ENCODE peak calls at places on chromosome 15, in five cellular contexts. U, I, X, G and J are unnamed samples.

GRCh38 chr15:63474810-63475316 is 29.5 kb upstream of the USP3 start:
- DNase-seq in X (peak), U (peak), G (no peak), I (no peak), J (no peak)

GRCh38 chr15:45448066-45448510 is 69.7 kb upstream of the GATM start:
- DNase-seq in G (no peak), U (peak), X (peak), I (no peak), J (peak)

GRCh38 chr15:37166402-37166801 is 66.1 kb upstream of the MEIS2 start:
- DNase-seq in U (no peak), G (no peak), X (no peak), I (no peak), J (no peak)

GRCh38 chr15:101013769-101014223 is 94.6 kb downstream of the LRRK1 start:
- DNase-seq in G (no peak), U (no peak), I (peak), X (no peak), J (peak)

GRCh38 chr15:33021806-33022389 is 172.6 kb downstream of the FMN1 start:
- DNase-seq in I (no peak), X (no peak), U (peak), G (no peak), J (no peak)

GRCh38 chr15:68620721-68621528 is 42.1 kb downstream of the CORO2B start:
- DNase-seq in I (no peak), G (peak), U (no peak), X (no peak), J (peak)

GRCh38 chr15:66936115-66936863 is 129.1 kb upstream of the SMAD3 start:
- DNase-seq in U (no peak), I (no peak), G (peak), X (no peak), J (peak)

GRCh38 chr15:77693576-77693975 is 60.9 kb upstream of the LINGO1 start:
- DNase-seq in G (no peak), X (no peak), U (no peak), I (no peak), J (no peak)

GRCh38 chr15:74543583-74543982 is 2.6 kb downstream of the ARID3B start:
- DNase-seq in X (no peak), G (no peak), U (no peak), I (no peak), J (no peak)

GRCh38 chr15:101372960-101373525 is 78.0 kb upstream of the SNRPA1 start:
- DNase-seq in U (no peak), I (no peak), X (no peak), G (no peak), J (peak)

GRCh38 chr15:68431792-68432401 is at the start of gene ITGA11:
- DNase-seq in I (peak), G (peak), X (no peak), U (peak), J (no peak)

DNA sequence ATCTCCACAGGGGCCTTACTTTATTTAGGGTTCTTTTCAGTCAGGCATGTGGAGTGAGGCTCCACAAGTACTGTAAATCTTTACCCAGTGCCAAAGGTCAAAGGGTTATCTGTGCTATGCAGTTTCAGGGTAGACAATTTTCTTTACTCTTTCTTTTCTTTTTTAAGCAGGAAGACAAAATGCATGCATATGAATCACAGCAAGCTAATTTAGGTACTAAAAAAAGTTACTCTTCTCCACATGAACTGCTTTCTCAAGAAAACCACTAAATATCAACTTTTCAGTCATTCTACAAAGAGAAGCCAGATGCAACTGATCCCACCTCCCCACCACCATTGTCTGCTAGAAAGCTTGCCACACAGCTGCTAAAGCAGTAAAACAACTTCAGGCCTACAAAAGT is 73.3 kb upstream of the PYGO1 start:
- DNase-seq in U (no peak), I (no peak), X (no peak), G (no peak), J (no peak)
- H3K27ac ChIP-seq in U (no peak), I (no peak), X (no peak), G (no peak), J (no peak)

GRCh38 chr15:61157933-61158332 is 71.2 kb downstream of the RORA start:
- DNase-seq in U (no peak), G (no peak), I (no peak), X (no peak), J (peak)

GRCh38 chr15:61159901-61160300 is 69.2 kb downstream of the RORA start:
- DNase-seq in I (no peak), G (no peak), X (no peak), U (no peak), J (no peak)

GRCh38 chr15:61151791-61152190 is 77.3 kb downstream of the RORA start:
- DNase-seq in U (no peak), G (no peak), I (no peak), X (no peak), J (no peak)

DNA sequence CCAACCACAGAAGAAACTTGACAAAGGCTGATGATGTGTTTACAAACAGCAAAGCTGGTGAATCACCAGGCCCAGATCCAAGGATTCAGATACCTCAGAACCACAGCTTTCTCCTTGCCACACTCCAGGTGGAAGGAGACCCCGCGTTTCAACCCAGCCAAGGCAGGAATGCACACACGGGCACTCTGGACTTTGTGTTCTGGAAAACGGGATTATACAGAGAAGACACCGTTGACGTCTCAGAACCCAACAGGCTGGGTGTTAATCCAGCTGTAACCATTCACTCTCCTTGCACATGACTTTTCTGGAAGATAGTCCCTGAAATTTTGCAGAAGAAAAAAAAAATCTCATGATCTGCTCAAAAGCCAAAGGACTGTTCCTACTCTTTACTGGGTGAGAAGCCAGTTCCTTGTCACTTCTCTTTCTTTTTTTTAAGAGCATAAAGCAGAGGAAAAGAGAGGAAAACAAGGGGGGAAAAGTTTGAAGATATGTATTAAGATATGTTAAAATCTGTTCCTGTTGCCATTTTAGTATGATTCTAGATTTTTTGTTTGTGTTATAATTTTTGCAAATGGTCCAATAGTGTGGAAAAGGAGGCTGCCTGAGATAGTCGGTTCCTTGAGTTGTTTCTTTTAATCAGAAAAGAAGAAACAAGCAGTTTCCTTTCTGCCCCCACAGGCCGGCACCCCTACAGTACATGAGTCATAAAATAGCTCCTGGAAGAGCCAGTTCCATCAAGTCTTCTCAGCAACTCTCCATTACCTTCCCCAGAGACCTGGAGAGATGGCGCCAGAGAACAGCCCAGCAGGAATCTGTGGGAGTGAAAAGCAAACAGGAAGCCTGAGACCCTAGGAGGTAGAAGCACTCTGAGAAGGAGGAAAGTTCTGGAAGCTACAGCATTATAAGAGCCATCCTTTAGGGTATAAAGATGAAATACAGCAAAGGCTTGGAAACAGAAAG is 73.1 kb downstream of the RORA start:
- DNase-seq in X (no peak), G (no peak), U (no peak), I (no peak), J (peak)
- H3K4me3 ChIP-seq in X (no peak), G (no peak), U (no peak), I (no peak), J (no peak)

GRCh38 chr15:39583586-39584265 is 2.8 kb downstream of the THBS1 start:
- DNase-seq in X (no peak), I (no peak), U (peak), G (no peak), J (no peak)

GRCh38 chr15:39582977-39583585 is 2.2 kb downstream of the THBS1 start:
- DNase-seq in U (no peak), X (no peak), I (no peak), G (no peak), J (no peak)

GRCh38 chr15:39585394-39585841 is 4.5 kb downstream of the THBS1 start:
- DNase-seq in I (no peak), X (no peak), G (no peak), U (no peak), J (no peak)

GRCh38 chr15:39584662-39585393 is 3.9 kb downstream of the THBS1 start:
- DNase-seq in X (no peak), U (no peak), I (no peak), G (no peak), J (no peak)

GRCh38 chr15:39584266-39584659 is 3.4 kb downstream of the THBS1 start:
- DNase-seq in X (no peak), G (no peak), I (no peak), U (no peak), J (no peak)
- TF ChIP-seq POLR2A in X (no peak), G (no peak), I (no peak), U (no peak), J (no peak)

GRCh38 chr15:91023720-91024119 is 1.3 kb upstream of the VPS33B start:
- DNase-seq in U (no peak), X (no peak), I (no peak), G (no peak), J (no peak)

GRCh38 chr15:91022075-91022831 is at the start of gene VPS33B:
- DNase-seq in I (no peak), X (peak), G (peak), U (peak), J (peak)

GRCh38 chr15:91022832-91023129 is 387 bp upstream of the VPS33B start:
- DNase-seq in G (no peak), I (no peak), U (no peak), X (no peak), J (no peak)

GRCh38 chr15:91018178-91018577 is 4.2 kb downstream of the VPS33B start:
- DNase-seq in U (no peak), X (no peak), I (no peak), G (no peak), J (no peak)

GRCh38 chr15:91021516-91022074 is 799 bp downstream of the VPS33B start:
- DNase-seq in I (no peak), X (no peak), U (no peak), G (no peak), J (no peak)
- H3K27ac ChIP-seq in I (peak), X (peak), U (peak), G (no peak), J (peak)

GRCh38 chr15:83655237-83655616 is 1.3 kb downstream of the ADAMTSL3 start:
- DNase-seq in X (no peak), G (no peak), U (no peak), I (no peak), J (no peak)
- H3K4me3 ChIP-seq in X (no peak), G (peak), U (no peak), I (peak), J (no peak)

GRCh38 chr15:89999676-90000174 is 1.4 kb upstream of the ZNF710 start:
- DNase-seq in G (peak), I (no peak), X (no peak), U (no peak), J (peak)

GRCh38 chr15:90002428-90002844 is 1.3 kb downstream of the ZNF710 start:
- DNase-seq in G (peak), U (peak), I (no peak), X (peak), J (peak)

GRCh38 chr15:90000175-90000923 is 775 bp upstream of the ZNF710 start:
- DNase-seq in U (no peak), I (no peak), G (peak), X (peak), J (peak)

GRCh38 chr15:90001683-90002427 is 731 bp downstream of the ZNF710 start:
- DNase-seq in U (peak), X (peak), I (no peak), G (peak), J (peak)

DNA sequence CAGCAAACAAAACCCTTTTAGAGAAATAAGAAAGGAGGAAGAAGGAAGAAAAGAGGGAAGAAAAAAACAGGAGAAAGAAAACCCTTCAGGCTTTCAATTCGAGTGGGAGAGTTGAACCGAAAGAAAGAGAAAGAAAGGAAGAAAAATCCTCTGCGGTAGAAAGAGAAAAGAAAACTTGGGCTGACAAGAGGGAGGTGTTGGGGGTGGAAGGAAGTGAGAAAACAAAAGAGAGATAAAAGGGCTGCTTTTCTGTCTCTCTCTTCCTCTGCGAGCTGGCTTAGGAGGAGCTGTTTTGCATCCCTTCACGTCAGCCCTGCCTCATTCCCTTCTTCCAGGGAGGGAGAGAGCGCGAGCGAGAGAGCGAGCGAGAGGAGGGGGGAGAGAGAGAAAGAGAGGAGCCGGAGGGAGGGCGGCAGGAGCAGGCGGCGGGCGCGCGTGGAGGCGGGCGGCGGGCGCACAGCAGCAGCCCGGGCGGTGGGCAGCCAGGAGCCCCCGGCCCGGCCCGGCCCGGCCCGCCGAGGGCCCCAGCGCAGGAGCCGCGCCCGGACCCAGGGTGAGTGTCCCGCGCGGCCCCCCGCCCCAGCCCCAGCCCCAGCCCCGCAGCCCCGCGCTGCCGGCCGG is at the start of gene ZNF710:
- DNase-seq in X (peak), I (no peak), G (peak), U (peak), J (no peak)
- TF ChIP-seq POLR2A in X (no peak), I (no peak), G (no peak), U (peak), J (no peak)

DNA sequence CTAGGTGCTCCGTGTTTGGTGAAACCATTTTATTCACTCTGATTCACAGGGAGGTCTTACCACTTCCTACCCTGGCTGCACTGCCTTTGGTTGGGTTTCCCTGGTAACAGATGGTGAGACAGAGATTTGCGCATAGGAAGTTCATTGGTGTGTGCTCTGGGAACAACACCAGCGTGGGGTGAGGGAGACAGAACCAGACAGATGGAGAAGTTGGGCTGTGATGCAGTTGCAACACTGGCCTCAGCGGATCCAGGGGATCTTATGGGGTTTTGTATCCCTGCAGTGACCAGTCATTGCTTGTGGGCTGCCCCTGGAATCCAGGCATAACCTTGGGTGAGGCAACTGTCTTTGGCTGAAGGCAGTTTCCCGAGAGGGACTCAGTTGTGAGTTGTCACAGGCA is 12.5 kb upstream of the IL16 start:
- DNase-seq in U (no peak), I (no peak), G (no peak), X (no peak), J (peak)
- H3K27ac ChIP-seq in U (no peak), I (peak), G (no peak), X (no peak), J (peak)

DNA sequence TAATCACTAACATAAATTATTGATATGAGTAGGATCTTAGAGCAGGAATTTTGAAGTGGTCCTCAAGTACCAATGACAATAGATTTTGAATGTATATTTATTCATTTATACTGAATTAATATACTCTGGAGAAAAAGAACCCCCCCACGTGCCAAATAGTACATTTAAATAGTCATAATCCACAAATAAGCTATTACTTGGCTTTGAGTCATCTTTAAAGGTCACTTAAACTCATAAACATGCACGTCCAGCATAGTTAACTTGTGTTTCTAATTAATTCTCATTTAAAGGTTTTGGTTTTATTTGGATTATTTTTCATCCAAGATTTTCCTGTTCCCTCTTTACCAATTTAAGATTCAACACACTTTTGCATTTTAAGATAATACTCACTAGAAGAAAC is 35.1 kb downstream of the FGF7 start:
- DNase-seq in G (no peak), U (no peak), X (no peak), I (no peak), J (no peak)
- H3K4me3 ChIP-seq in G (no peak), U (no peak), X (no peak), I (no peak), J (no peak)

DNA sequence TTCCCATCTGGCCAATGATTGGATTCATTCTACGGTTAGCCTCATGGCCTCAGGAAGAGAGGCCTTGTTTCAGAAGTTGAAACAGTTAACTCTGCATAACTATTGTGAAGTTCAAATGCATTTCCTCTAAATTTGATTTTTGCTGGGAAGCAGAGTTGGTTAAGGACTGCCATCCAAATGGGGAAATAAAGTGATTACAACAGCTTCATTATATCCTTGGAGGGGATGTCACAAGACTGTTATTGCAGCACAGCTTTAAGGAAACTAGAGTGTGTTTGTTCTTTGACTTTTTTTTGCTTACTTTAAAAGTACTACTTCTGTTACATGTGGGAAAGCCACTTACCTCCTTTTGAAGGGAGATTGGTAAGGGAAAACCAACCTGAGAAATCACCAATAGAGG is 164.8 kb downstream of the AKAP13 start:
- DNase-seq in G (no peak), I (no peak), U (no peak), X (no peak), J (no peak)
- TF ChIP-seq POLR2A in G (no peak), I (no peak), U (no peak), X (no peak), J (no peak)